ENCODE peak calls at places on chromosomes 3 and 15, in five cellular contexts. One of them, this sample, is unnamed.

GRCh38 chr3:11240496-11240895 is 31.7 kb upstream of the ATG7 start:
- DNase-seq in H7: no peak
- DNase-seq in GM23248: no peak
- DNase-seq in psoas muscle: no peak
- DNase-seq in kidney epithelial cell: no peak
- DNase-seq in this sample: no peak

GRCh38 chr3:161067346-161067745 is 37.8 kb downstream of the B3GALNT1 start:
- DNase-seq in psoas muscle: no peak
- DNase-seq in H7: no peak
- DNase-seq in GM23248: no peak
- DNase-seq in kidney epithelial cell: no peak
- DNase-seq in this sample: no peak

GRCh38 chr3:59425371-59425770 is 375.5 kb upstream of the CFAP20DC start:
- DNase-seq in kidney epithelial cell: no peak
- DNase-seq in psoas muscle: no peak
- DNase-seq in H7: no peak
- DNase-seq in GM23248: peak
- DNase-seq in this sample: no peak

GRCh38 chr3:64291956-64292355 is 66.7 kb upstream of the PRICKLE2 start:
- DNase-seq in kidney epithelial cell: no peak
- DNase-seq in H7: no peak
- DNase-seq in GM23248: peak
- DNase-seq in psoas muscle: no peak
- DNase-seq in this sample: no peak

GRCh38 chr3:13275376-13276005 is 144.6 kb downstream of the NUP210 start:
- DNase-seq in GM23248: no peak
- DNase-seq in psoas muscle: no peak
- DNase-seq in H7: peak
- DNase-seq in kidney epithelial cell: no peak
- DNase-seq in this sample: no peak

GRCh38 chr3:186461141-186461540 is 83.0 kb downstream of the CRYGS start:
- DNase-seq in psoas muscle: no peak
- DNase-seq in GM23248: peak
- DNase-seq in H7: no peak
- DNase-seq in kidney epithelial cell: peak
- DNase-seq in this sample: peak

GRCh38 chr3:59451041-59451763 is 401.4 kb upstream of the CFAP20DC start:
- DNase-seq in psoas muscle: no peak
- DNase-seq in H7: no peak
- DNase-seq in kidney epithelial cell: no peak
- DNase-seq in GM23248: no peak
- DNase-seq in this sample: no peak

GRCh38 chr3:188605231-188605630 is 451.3 kb downstream of the LPP start:
- DNase-seq in kidney epithelial cell: no peak
- DNase-seq in H7: no peak
- DNase-seq in GM23248: peak
- DNase-seq in psoas muscle: no peak
- DNase-seq in this sample: no peak

GRCh38 chr3:128266453-128266852 is 113.2 kb downstream of the EEFSEC start:
- DNase-seq in kidney epithelial cell: no peak
- DNase-seq in H7: no peak
- DNase-seq in psoas muscle: no peak
- DNase-seq in GM23248: no peak
- DNase-seq in this sample: no peak

GRCh38 chr15:31372635-31373091 is 46.0 kb downstream of the KLF13 start:
- DNase-seq in psoas muscle: peak
- DNase-seq in kidney epithelial cell: no peak
- DNase-seq in H7: peak
- DNase-seq in GM23248: peak
- DNase-seq in this sample: no peak

GRCh38 chr15:76184640-76185020 is 124.8 kb downstream of the TMEM266 start:
- DNase-seq in psoas muscle: no peak
- DNase-seq in GM23248: no peak
- DNase-seq in kidney epithelial cell: no peak
- DNase-seq in H7: no peak
- DNase-seq in this sample: no peak

GRCh38 chr3:118538187-118538586 is 496.5 kb downstream of the IGSF11 start:
- DNase-seq in H7: no peak
- DNase-seq in GM23248: peak
- DNase-seq in psoas muscle: no peak
- DNase-seq in kidney epithelial cell: no peak
- DNase-seq in this sample: no peak

GRCh38 chr3:4994823-4995499 is 15.7 kb downstream of the BHLHE40 start:
- DNase-seq in GM23248: peak
- DNase-seq in H7: no peak
- DNase-seq in psoas muscle: peak
- DNase-seq in kidney epithelial cell: peak
- DNase-seq in this sample: peak

GRCh38 chr15:69410290-69410874 is 3.8 kb upstream of the KIF23 start:
- DNase-seq in GM23248: peak
- DNase-seq in psoas muscle: no peak
- DNase-seq in H7: peak
- DNase-seq in kidney epithelial cell: no peak
- DNase-seq in this sample: no peak

GRCh38 chr3:58824285-58824684 is 157.7 kb upstream of the FAM3D start:
- DNase-seq in psoas muscle: no peak
- DNase-seq in H7: peak
- DNase-seq in GM23248: peak
- DNase-seq in kidney epithelial cell: peak
- DNase-seq in this sample: peak

GRCh38 chr15:68420186-68420684 is 11.7 kb downstream of the ITGA11 start:
- DNase-seq in H7: no peak
- DNase-seq in kidney epithelial cell: no peak
- DNase-seq in psoas muscle: no peak
- DNase-seq in GM23248: peak
- DNase-seq in this sample: no peak

GRCh38 chr15:49741721-49742120 is 120.9 kb downstream of the DTWD1 start:
- DNase-seq in kidney epithelial cell: no peak
- DNase-seq in GM23248: no peak
- DNase-seq in psoas muscle: no peak
- DNase-seq in H7: no peak
- DNase-seq in this sample: no peak

DNA sequence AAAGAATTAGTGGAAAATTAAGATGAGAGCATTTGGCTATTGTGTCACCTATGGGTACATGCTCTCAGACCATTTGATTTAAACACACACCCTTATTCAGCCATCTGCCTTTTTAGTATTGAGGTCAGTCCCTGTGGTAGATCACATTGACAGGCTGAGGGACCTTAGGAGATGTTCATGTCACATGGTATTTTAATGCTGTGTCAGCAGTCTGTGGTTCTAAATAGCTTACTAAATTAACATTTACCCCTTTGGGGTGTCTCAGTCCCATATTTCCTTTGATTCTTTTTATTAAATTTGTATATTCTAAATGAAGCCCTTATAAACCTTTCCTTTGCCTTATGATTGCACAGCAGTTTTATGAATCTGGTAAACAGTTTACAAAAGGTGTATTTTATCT is 2.3 kb downstream of the RBM5 start:
- DNase-seq in kidney epithelial cell: no peak
- DNase-seq in GM23248: no peak
- DNase-seq in psoas muscle: no peak
- DNase-seq in H7: no peak
- DNase-seq in this sample: no peak
- H3K4me3 ChIP-seq in kidney epithelial cell: no peak
- H3K4me3 ChIP-seq in GM23248: peak
- H3K4me3 ChIP-seq in psoas muscle: peak
- H3K4me3 ChIP-seq in H7: no peak
- H3K4me3 ChIP-seq in this sample: peak

DNA sequence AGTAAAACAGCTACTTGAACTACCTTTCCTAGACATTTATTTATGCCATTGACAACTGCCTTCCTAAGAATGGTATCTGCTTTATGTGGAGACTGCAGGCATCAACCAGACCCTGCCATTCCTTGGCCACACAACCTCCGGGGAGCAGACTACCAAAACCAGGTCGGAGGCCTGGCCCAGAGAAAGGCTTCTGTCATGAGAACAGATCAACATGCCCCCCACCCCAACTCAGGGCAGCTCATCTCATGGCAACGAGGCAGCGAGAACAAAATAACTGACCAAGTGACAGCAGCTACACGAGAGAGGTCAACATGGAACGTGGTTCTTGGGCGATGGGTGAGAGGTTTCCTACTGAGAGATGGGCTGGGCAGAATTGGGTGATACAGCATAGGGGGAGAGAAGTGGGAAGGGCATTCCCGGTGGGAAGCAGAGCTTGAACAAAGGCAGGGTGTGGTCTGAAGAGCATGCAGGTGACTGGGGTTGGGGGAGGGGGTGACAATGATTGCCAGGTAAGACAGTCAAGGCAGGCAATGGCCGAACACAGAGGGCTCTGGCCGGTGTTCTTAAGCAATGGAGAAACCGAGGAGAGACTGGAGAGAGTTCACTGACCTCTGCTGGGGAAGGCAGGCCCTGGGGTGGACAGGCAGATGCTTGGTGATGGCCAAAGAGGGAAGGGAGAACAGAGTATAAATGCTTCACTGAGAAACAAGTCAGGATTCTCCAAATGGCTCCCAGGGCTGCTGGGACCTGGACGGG is 33.9 kb downstream of the CCDC12 start:
- DNase-seq in H7: no peak
- DNase-seq in GM23248: no peak
- DNase-seq in psoas muscle: no peak
- DNase-seq in kidney epithelial cell: no peak
- DNase-seq in this sample: no peak
- H3K4me3 ChIP-seq in H7: no peak
- H3K4me3 ChIP-seq in GM23248: no peak
- H3K4me3 ChIP-seq in psoas muscle: no peak
- H3K4me3 ChIP-seq in kidney epithelial cell: no peak
- H3K4me3 ChIP-seq in this sample: no peak

DNA sequence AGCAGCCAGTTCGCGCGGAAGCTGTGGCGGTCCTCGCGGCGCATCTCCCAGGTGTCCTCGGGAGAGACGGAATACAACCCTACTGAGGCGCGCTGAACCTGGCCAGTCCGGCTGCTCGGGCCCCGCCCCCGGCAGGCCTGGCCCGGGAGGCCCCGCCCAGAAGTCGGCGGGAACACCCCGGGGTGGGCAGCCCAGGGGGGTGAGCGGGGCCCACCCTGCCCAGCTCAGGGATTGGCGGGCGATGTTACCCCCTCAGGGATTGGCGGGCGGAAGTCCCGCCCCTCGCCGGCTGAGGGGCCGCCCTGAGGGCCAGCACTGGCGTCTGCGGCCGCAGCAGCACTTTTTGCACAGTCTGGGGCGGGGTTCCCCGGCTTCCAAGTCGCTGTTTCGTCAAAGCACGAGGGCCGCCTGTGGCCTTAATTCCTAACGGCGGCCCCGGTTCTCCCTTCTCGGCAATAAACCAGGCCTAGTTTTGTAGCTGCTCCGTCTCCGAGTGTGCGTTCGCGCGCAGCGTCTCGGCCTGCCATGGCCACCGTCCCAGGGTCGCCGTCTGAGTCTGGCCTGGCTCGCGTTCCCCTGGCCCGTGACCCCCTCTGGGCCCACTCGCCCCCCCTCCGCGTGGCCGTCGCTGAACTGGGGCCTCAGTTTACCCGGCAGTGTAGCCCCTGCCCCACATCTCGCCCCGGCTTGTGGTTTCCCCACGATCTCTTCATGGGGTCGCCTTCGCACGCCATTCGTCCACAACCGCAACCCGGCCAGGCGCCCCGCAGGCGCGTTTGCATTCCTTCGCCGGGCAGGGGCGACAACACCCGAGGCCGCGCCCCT is 30.0 kb downstream of the NBEAL2 start:
- DNase-seq in kidney epithelial cell: peak
- DNase-seq in GM23248: peak
- DNase-seq in psoas muscle: peak
- DNase-seq in H7: peak
- DNase-seq in this sample: peak
- H3K4me3 ChIP-seq in kidney epithelial cell: peak
- H3K4me3 ChIP-seq in GM23248: peak
- H3K4me3 ChIP-seq in psoas muscle: peak
- H3K4me3 ChIP-seq in H7: peak
- H3K4me3 ChIP-seq in this sample: peak

DNA sequence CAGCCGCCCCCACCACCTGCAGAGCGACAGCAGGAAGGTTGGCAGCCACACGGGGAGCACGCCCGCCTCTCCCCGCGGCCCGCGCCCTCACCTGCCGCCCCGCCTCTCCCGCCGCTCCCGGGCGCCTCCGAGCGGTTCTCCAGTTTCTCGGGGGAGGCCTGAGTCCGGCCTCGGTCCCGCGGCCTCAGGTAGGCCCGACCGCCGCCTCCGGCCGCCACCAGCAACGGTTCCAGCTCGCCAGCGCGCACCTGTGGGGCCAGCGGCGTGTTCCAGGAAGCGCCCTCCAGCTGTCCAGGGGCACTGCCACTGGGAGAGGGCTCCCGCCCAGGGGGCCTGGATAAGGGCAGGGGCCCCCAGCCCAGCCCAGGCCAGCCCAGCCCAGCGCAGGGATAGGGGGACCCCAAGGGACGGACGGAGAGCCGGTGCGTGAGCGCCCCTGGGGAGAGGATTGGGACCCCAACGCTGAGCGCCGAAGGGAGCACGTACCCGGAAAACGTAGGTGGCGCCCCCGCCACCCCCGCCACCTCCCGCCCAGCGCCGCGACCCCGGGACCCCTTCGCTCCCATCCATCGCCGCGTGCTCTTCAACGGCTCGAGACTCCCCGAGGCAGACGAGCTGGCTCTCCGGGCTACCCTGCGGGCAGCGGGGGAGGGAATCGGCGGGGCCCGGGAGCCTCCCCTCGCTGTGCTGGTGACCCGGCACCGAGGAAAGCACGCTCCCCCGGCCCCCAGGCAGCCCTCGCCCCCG is 2.1 kb downstream of the LTK start:
- DNase-seq in GM23248: no peak
- DNase-seq in psoas muscle: no peak
- DNase-seq in H7: peak
- DNase-seq in kidney epithelial cell: no peak
- DNase-seq in this sample: no peak
- H3K4me3 ChIP-seq in GM23248: no peak
- H3K4me3 ChIP-seq in psoas muscle: peak
- H3K4me3 ChIP-seq in H7: peak
- H3K4me3 ChIP-seq in kidney epithelial cell: no peak
- H3K4me3 ChIP-seq in this sample: no peak

GRCh38 chr3:141306276-141306675 is 62.0 kb upstream of the ZBTB38 start:
- DNase-seq in H7: no peak
- DNase-seq in GM23248: peak
- DNase-seq in kidney epithelial cell: no peak
- DNase-seq in psoas muscle: no peak
- DNase-seq in this sample: no peak
- H3K4me3 ChIP-seq in H7: no peak
- H3K4me3 ChIP-seq in GM23248: no peak
- H3K4me3 ChIP-seq in kidney epithelial cell: no peak
- H3K4me3 ChIP-seq in psoas muscle: no peak
- H3K4me3 ChIP-seq in this sample: no peak